ENCODE peak calls at places on chromosomes 7 and 10, in eight cellular contexts. T, L, C, X, A, G, R and P are unnamed samples.

GRCh38 chr7:82286096-82286841 is 157.3 kb downstream of the CACNA2D1 start:
- DNase-seq in C (no peak), X (no peak), A (no peak), T (no peak), R (no peak), G (no peak), L (no peak), P (no peak)

GRCh38 chr7:501526-501925 is 18.1 kb downstream of the PDGFA start:
- DNase-seq in X (no peak), T (no peak), R (no peak), A (no peak), C (no peak), G (no peak), L (no peak), P (no peak)

GRCh38 chr10:124328514-124329220 is 90.1 kb downstream of the OAT start:
- DNase-seq in L (no peak), X (no peak), C (no peak), G (no peak), T (no peak), R (no peak), A (no peak), P (no peak)

GRCh38 chr10:117365612-117366011 is 9.6 kb downstream of the PDZD8 start:
- DNase-seq in L (no peak), R (no peak), C (no peak), X (peak), T (no peak), A (no peak), G (no peak), P (peak)

GRCh38 chr10:119251315-119251708 is 43.9 kb downstream of the GRK5 start:
- DNase-seq in L (no peak), T (no peak), X (peak), C (no peak), A (no peak), R (peak), G (no peak), P (no peak)

GRCh38 chr10:17504547-17505245 is 50.3 kb upstream of the ST8SIA6 start:
- DNase-seq in A (no peak), L (no peak), C (no peak), R (peak), T (no peak), X (peak), G (no peak), P (no peak)

GRCh38 chr7:27705200-27705594 is 34.8 kb upstream of the TAX1BP1 start:
- DNase-seq in T (no peak), R (no peak), X (no peak), C (no peak), G (no peak), L (no peak), A (no peak), P (no peak)

GRCh38 chr10:109963439-109963838 is 40.1 kb upstream of the XPNPEP1 start:
- DNase-seq in G (no peak), T (peak), R (peak), A (no peak), C (no peak), L (no peak), X (no peak), P (no peak)

GRCh38 chr7:37912756-37913155 is 3.9 kb downstream of the SFRP4 start:
- DNase-seq in C (no peak), T (no peak), A (no peak), R (no peak), X (no peak), G (no peak), L (no peak), P (no peak)

GRCh38 chr10:43254199-43254730 is 12.6 kb downstream of the RASGEF1A start:
- DNase-seq in T (no peak), C (no peak), R (no peak), G (no peak), A (no peak), L (no peak), X (no peak), P (no peak)

GRCh38 chr7:92002720-92003119 is 62.1 kb downstream of the AKAP9 start:
- DNase-seq in G (no peak), C (no peak), R (no peak), X (no peak), A (no peak), T (no peak), L (no peak), P (no peak)

GRCh38 chr10:46272863-46273415 is 13.9 kb upstream of the ANTXRL start:
- DNase-seq in C (no peak), X (no peak), G (no peak), A (no peak), R (no peak), L (no peak), T (no peak), P (no peak)

GRCh38 chr10:44781131-44781530 is 130.0 kb upstream of the TMEM72 start:
- DNase-seq in R (no peak), A (no peak), G (no peak), T (no peak), L (no peak), C (no peak), X (no peak), P (no peak)

GRCh38 chr7:113394856-113395255 is 276.5 kb upstream of the SMIM30 start:
- DNase-seq in C (no peak), R (no peak), X (no peak), A (no peak), G (no peak), L (peak), T (no peak), P (no peak)

GRCh38 chr7:55030314-55030713 is 11.5 kb downstream of the EGFR start:
- DNase-seq in G (no peak), C (no peak), R (no peak), A (no peak), X (no peak), L (no peak), T (no peak), P (no peak)

GRCh38 chr7:1081931-1082401 is 5.9 kb upstream of the GPER1 start:
- DNase-seq in G (no peak), R (no peak), C (no peak), X (peak), A (no peak), T (no peak), L (no peak), P (no peak)

GRCh38 chr7:20307119-20307518 is 23.6 kb upstream of the ITGB8 start:
- DNase-seq in R (no peak), C (no peak), T (no peak), A (no peak), L (no peak), G (no peak), X (no peak), P (no peak)

GRCh38 chr10:48234295-48234694 is 40.2 kb downstream of the FRMPD2 start:
- DNase-seq in C (no peak), R (no peak), L (no peak), T (peak), G (no peak), A (no peak), X (no peak), P (no peak)

GRCh38 chr7:159143780-159144755 is 599 bp downstream of the VIPR2 start:
- DNase-seq in A (no peak), X (no peak), R (no peak), G (no peak), C (no peak), T (no peak), L (no peak), P (no peak)

GRCh38 chr7:13673290-13673689 is 316.2 kb downstream of the ETV1 start:
- DNase-seq in R (no peak), C (no peak), X (no peak), G (no peak), L (no peak), A (no peak), T (no peak), P (no peak)